ENCODE peak calls at places on chromosome 21, in five cellular contexts. T is H1, M is neuronal stem cell, Y is trophoblast cell, N is mesenchymal stem cell. C is an unnamed sample.

GRCh38 chr21:21612446-21612845 is 614.2 kb downstream of the NCAM2 start:
- DNase-seq in T (no peak), M (peak), Y (peak), N (peak), C (peak)

GRCh38 chr21:37557261-37557950 is 190.8 kb downstream of the DYRK1A start:
- DNase-seq in T (no peak), M (no peak), Y (no peak), N (no peak), C (no peak)

GRCh38 chr21:27693376-27693775 is 726.5 kb upstream of the ADAMTS5 start:
- DNase-seq in T (no peak), M (no peak), Y (peak), N (peak), C (no peak)

GRCh38 chr21:21688877-21689276 is 690.7 kb downstream of the NCAM2 start:
- DNase-seq in T (peak), M (peak), Y (peak), N (peak), C (peak)

GRCh38 chr21:31730687-31731111 is 1.2 kb downstream of the SCAF4 start:
- DNase-seq in T (peak), M (peak), Y (no peak), N (peak), C (peak)

GRCh38 chr21:26117324-26117971 is 53.1 kb downstream of the APP start:
- DNase-seq in T (no peak), M (no peak), Y (peak), N (no peak), C (no peak)

GRCh38 chr21:15735409-15735808 is 5.6 kb downstream of the USP25 start:
- DNase-seq in T (no peak), M (no peak), Y (peak), N (no peak), C (no peak)

GRCh38 chr21:28892550-28893111 is 100.0 kb downstream of the LTN1 start:
- DNase-seq in T (no peak), M (no peak), Y (no peak), N (no peak), C (no peak)

GRCh38 chr21:29302340-29302991 is 3.7 kb downstream of the BACH1 start:
- DNase-seq in T (no peak), M (no peak), Y (peak), N (peak), C (no peak)

GRCh38 chr21:31176725-31177124 is 138.4 kb upstream of the KRTAP19-8 start:
- DNase-seq in T (no peak), M (no peak), Y (no peak), N (no peak), C (no peak)

GRCh38 chr21:25961042-25961441 is 209.5 kb downstream of the APP start:
- DNase-seq in T (no peak), M (no peak), Y (no peak), N (no peak), C (peak)

GRCh38 chr21:16979574-16979973 is 533.3 kb upstream of the CXADR start:
- DNase-seq in T (no peak), M (no peak), Y (no peak), N (no peak), C (no peak)

GRCh38 chr21:37783016-37783415 is 133.2 kb downstream of the KCNJ6 start:
- DNase-seq in T (no peak), M (no peak), Y (no peak), N (no peak), C (no peak)

GRCh38 chr21:16794944-16795343 is 717.9 kb upstream of the CXADR start:
- DNase-seq in T (no peak), M (no peak), Y (peak), N (peak), C (no peak)

GRCh38 chr21:29008373-29008772 is 10.8 kb downstream of the RWDD2B start:
- DNase-seq in T (no peak), M (no peak), Y (peak), N (no peak), C (no peak)

GRCh38 chr21:36513430-36513829 is 33.5 kb upstream of the CLDN14 start:
- DNase-seq in T (no peak), M (no peak), Y (no peak), N (no peak), C (no peak)
- H2BK12ac ChIP-seq in T (no peak), M (no peak), Y (no peak), N (no peak), C (no peak)

GRCh38 chr21:41685511-41686149 is 81.2 kb downstream of the RIPK4 start:
- DNase-seq in T (no peak), M (no peak), Y (no peak), N (no peak), C (no peak)
- H3K23ac ChIP-seq in T (no peak), M (peak), Y (no peak), N (no peak), C (no peak)

GRCh38 chr21:35559881-35560280 is 500.4 kb downstream of the SETD4 start:
- DNase-seq in T (no peak), M (no peak), Y (no peak), N (peak), C (no peak)

GRCh38 chr21:35561076-35561475 is 499.2 kb downstream of the SETD4 start:
- DNase-seq in T (no peak), M (no peak), Y (no peak), N (no peak), C (no peak)

GRCh38 chr21:35565204-35565611 is 495.1 kb downstream of the SETD4 start:
- DNase-seq in T (no peak), M (no peak), Y (peak), N (peak), C (no peak)

GRCh38 chr21:35563885-35564451 is 496.4 kb downstream of the SETD4 start:
- DNase-seq in T (no peak), M (no peak), Y (peak), N (peak), C (no peak)

DNA sequence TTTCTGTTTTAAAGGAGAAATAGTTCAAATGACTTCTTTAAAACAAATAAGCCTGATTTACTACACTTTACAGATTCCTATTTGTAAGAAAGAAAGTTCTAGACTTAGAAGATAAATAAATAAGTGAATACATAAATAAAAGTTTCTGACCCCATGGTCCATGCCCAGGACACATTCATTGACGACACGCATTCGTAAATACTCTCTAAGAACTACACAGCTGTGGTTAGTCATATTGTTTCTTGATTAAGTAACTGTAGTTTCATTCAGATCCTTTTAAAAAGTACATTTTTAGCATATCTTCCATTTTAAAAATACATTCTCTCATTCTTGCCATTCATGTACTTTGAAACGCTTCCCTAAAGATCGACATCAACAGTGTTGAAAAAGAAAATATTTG is 497.4 kb downstream of the SETD4 start:
- DNase-seq in T (no peak), M (no peak), Y (peak), N (peak), C (no peak)
- H4K91ac ChIP-seq in T (no peak), M (no peak), Y (no peak), N (no peak), C (no peak)

GRCh38 chr21:44934797-44935532 is 4.9 kb upstream of the SLX9 start:
- DNase-seq in T (no peak), M (no peak), Y (no peak), N (no peak), C (no peak)
- H2BK12ac ChIP-seq in T (no peak), M (peak), Y (no peak), N (no peak), C (no peak)

DNA sequence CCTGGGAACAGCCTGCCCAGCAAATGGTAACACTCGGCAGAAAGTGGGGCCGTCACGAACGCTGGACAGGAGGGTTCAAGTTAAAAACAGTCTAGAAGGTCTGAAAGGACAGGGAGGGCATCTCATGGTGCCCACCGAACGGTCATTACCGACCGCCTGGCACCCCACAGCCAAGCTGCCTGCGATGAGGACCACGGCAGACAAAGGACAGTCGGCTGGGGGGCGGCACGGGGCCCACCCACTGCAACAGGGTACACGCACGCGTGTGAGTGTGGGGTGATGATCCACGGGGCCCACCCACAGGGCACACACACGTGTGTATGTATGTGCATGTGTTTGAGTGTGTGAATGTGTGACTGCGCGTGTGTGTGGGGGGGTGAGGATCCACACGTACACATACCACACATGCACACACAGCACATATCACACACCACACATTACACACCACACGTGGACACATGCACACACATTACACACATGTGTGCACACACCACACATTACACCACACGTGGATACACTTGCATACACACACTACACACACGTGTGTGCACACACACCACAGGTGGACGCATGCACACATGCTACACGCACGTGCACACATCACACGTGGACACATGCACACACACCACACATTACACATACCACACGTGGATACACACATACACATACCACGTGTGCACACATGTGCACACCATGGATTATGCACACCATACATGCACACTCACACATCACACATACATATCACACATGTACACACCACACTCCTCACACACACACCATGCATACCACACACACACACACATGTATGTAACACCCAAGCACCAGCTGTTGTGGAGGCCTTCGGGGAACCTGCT is 63.2 kb downstream of the SLC19A1 start:
- DNase-seq in T (no peak), M (no peak), Y (no peak), N (no peak), C (no peak)
- H3K23ac ChIP-seq in T (no peak), M (peak), Y (peak), N (no peak), C (no peak)

GRCh38 chr21:39050839-39051560 is 132.3 kb downstream of the PSMG1 start:
- DNase-seq in T (no peak), M (no peak), Y (no peak), N (no peak), C (no peak)

GRCh38 chr21:39054066-39054465 is 129.2 kb downstream of the PSMG1 start:
- DNase-seq in T (no peak), M (no peak), Y (peak), N (no peak), C (no peak)

GRCh38 chr21:39051561-39051949 is 131.7 kb downstream of the PSMG1 start:
- DNase-seq in T (no peak), M (no peak), Y (no peak), N (peak), C (no peak)

GRCh38 chr21:39052718-39053117 is 130.5 kb downstream of the PSMG1 start:
- DNase-seq in T (no peak), M (no peak), Y (no peak), N (no peak), C (no peak)

DNA sequence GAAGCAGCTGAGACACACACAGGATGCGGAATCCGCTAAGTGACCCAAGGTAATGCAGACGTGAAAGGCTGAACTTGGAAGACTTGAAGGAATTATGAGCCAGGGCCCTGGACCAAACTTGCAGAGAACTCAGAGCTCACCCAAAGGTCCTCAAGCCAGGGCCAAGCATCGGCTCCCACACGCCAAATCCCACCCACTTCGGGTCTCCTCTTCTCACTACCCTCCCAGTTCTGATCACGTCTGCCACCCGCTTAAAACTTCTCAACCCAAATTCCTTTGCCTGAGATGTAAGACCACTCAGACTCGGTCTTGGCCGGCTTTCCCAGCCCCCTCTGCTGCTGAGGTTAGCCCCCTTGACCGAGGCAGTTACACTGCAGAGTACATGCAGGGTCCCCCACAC is 130.1 kb downstream of the PSMG1 start:
- DNase-seq in T (no peak), M (no peak), Y (no peak), N (no peak), C (no peak)
- H4K91ac ChIP-seq in T (no peak), M (no peak), Y (no peak), N (no peak), C (no peak)

GRCh38 chr21:18902641-18903040 is 499.1 kb upstream of the TMPRSS15 start:
- DNase-seq in T (no peak), M (no peak), Y (no peak), N (no peak), C (no peak)
- H2BK12ac ChIP-seq in T (no peak), M (no peak), Y (no peak), N (no peak), C (no peak)

DNA sequence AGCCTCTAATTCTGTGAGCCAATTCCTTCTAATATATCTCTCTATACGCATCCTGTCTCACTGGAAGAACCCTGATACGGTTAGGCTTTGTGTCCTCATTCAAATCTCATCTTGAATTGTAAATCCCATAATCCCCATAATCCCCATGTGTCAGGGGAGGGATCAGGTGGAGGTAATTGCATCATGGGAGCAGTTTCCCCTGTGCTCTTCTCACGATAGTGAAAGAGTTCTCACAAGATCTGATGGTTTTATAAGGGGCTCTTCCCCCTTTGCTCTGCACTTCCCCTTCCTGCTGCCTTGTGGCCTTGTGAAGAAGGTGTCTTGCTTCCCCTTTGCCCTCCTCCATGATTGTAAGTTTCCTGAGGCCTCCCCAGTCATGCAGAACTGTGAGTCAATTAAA is 116.1 kb downstream of the MRPS6 start:
- DNase-seq in T (no peak), M (no peak), Y (no peak), N (no peak), C (no peak)
- H3K23ac ChIP-seq in T (no peak), M (no peak), Y (no peak), N (no peak), C (no peak)

DNA sequence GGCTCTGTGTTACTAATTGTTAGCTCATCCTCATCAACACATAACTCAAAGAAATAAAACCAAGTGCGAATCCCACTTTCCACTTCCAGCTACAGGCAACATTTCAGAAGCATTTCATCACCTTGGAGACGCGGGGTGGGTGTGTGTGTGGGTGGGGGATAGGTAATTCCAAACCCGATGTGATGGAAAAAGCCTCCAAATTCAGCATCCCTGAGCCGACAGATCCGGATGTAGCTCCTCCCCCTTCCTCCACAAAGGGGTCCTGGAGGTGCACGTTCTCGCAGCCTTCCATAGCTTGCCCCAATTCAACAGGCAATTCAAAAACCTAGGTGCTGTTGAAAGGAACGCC is 486 bp downstream of the HSPA13 start:
- DNase-seq in T (no peak), M (no peak), Y (no peak), N (no peak), C (no peak)
- H4K91ac ChIP-seq in T (no peak), M (no peak), Y (peak), N (peak), C (no peak)

C was measured in H9.